ENCODE peak calls at places on chromosomes 7 and 10, in four cellular contexts. R is K562, F is GM12878, B is HepG2. C is an unnamed sample.
A peak's percentile ranks its signal among the peaks of the same experiment; 100 is the strongest.

GRCh38 chr7:151541709-151542499 is 22.2 kb upstream of the RHEB start:
- DNase-seq in R (no peak), B (no peak), F (no peak), C (no peak)

GRCh38 chr10:79628083-79628482 is 17.3 kb downstream of the SFTPA1 start:
- DNase-seq in B (no peak), R (no peak), F (no peak), C (no peak)

GRCh38 chr7:45176886-45177731 is 19.5 kb downstream of the RAMP3 start:
- DNase-seq in F (no peak), B (no peak), R (no peak), C (no peak)

GRCh38 chr7:131861620-131862346 is 305.4 kb upstream of the PODXL start:
- DNase-seq in R (no peak), F (no peak), B (no peak), C (peak; percentile 69)

GRCh38 chr10:8790390-8790789 is 735.9 kb downstream of the GATA3 start:
- DNase-seq in B (no peak), R (no peak), F (no peak), C (peak; percentile 11)

GRCh38 chr7:44461387-44461786 is 29.1 kb downstream of the NUDCD3 start:
- DNase-seq in R (no peak), B (no peak), F (peak; percentile 39), C (peak; percentile 64)

GRCh38 chr10:33478089-33478674 is 143.7 kb upstream of the NRP1 start:
- DNase-seq in R (no peak), B (no peak), F (no peak), C (no peak)

GRCh38 chr10:91339729-91340128 is 70.4 kb upstream of the HECTD2 start:
- DNase-seq in R (no peak), B (no peak), F (no peak), C (no peak)

GRCh38 chr7:17807242-17807641 is 133.1 kb downstream of the SNX13 start:
- DNase-seq in B (no peak), R (peak; percentile 68), F (no peak), C (no peak)

GRCh38 chr10:111249925-111250324 is 173.1 kb downstream of the ADRA2A start:
- DNase-seq in R (no peak), B (no peak), F (no peak), C (no peak)

GRCh38 chr10:97830064-97830463 is 19.6 kb upstream of the GOLGA7B start:
- DNase-seq in F (no peak), R (no peak), B (no peak), C (peak; percentile 28)

GRCh38 chr10:112913661-112914287 is 36.3 kb upstream of the TCF7L2 start:
- DNase-seq in R (no peak), B (no peak), F (no peak), C (no peak)

GRCh38 chr10:58511765-58512469 is 755 bp upstream of the BICC1 start:
- DNase-seq in R (no peak), B (peak; percentile 59), F (no peak), C (no peak)

GRCh38 chr7:3682028-3682712 is 381.1 kb downstream of the SDK1 start:
- DNase-seq in F (no peak), B (peak; percentile 20), R (no peak), C (peak; percentile 4)

GRCh38 chr7:151426486-151426905 is 13.4 kb downstream of the CRYGN start:
- DNase-seq in R (no peak), B (no peak), F (no peak), C (peak; percentile 47)

GRCh38 chr10:126225672-126226007 is 162.6 kb downstream of the ADAM12 start:
- DNase-seq in F (no peak), B (no peak), R (no peak), C (no peak)

GRCh38 chr7:128932862-128933821 is 4.6 kb upstream of the IRF5 start:
- DNase-seq in F (peak; percentile 71), R (no peak), B (no peak), C (no peak)

GRCh38 chr10:68900427-68901105 is 549 bp upstream of the DDX50 start:
- DNase-seq in R (no peak), B (no peak), F (peak; percentile 13), C (no peak)

GRCh38 chr10:68897336-68897741 is 3.8 kb upstream of the DDX50 start:
- DNase-seq in B (peak; percentile 64), R (peak; percentile 85), F (no peak), C (peak; percentile 67)

GRCh38 chr10:68899186-68899745 is 1.8 kb upstream of the DDX50 start:
- DNase-seq in B (no peak), R (no peak), F (no peak), C (no peak)

GRCh38 chr10:68901106-68901927 is at the start of gene DDX50:
- DNase-seq in R (peak; percentile 99), B (peak; percentile 99), F (peak; percentile 97), C (peak; percentile 99)

GRCh38 chr10:68902382-68902781 is 1.3 kb downstream of the DDX50 start:
- DNase-seq in R (no peak), F (no peak), B (no peak), C (no peak)
- H3K4me3 ChIP-seq in R (peak overlapping the region; percentile 74), F (peak overlapping the region; percentile 69), B (peak overlapping the region; percentile 87), C (no peak overlapping the region)

GRCh38 chr7:64946772-64947171 is 43.7 kb downstream of the ZNF273 start:
- DNase-seq in F (no peak), R (peak; percentile 40), B (peak; percentile 27), C (no peak)

GRCh38 chr7:64945481-64945756 is 42.3 kb downstream of the ZNF273 start:
- DNase-seq in B (no peak), R (no peak), F (no peak), C (no peak)

GRCh38 chr7:64945776-64946175 is 42.7 kb downstream of the ZNF273 start:
- DNase-seq in B (no peak), F (no peak), R (peak; percentile 21), C (no peak)

GRCh38 chr7:64951250-64951848 is 39.5 kb downstream of the ZNF117 start:
- DNase-seq in F (peak; percentile 16), R (peak; percentile 71), B (peak; percentile 52), C (peak; percentile 55)

GRCh38 chr7:64947252-64948000 is 43.4 kb downstream of the ZNF117 start:
- DNase-seq in R (no peak), B (no peak), F (no peak), C (no peak)
- H2AFZ ChIP-seq in R (no peak overlapping the region), B (no peak overlapping the region), F (no peak overlapping the region), C (no peak overlapping the region)

DNA sequence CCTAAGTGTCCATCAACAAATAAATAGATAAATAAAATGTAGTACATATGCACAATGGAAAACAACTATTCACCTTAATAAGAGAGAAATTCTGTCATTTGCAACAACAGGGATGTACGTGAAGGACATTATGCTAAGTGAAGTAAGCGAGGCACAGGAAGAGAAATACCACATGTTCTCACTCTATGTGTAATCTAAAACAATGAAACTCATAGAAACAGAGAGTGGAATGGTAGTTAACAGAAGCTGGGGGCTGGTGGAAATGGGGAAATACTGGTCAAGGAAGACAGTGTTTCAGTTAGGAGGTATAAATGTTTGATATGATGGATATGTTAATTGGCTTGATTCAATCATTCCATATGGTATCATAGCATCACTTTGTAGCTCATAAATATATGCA is 43.1 kb downstream of the ARL4A start:
- DNase-seq in R (no peak), B (no peak), F (no peak), C (no peak)
- TF ChIP-seq MYC in R (no peak), B (no peak), F (no peak), C (no peak)

GRCh38 chr7:293681-294439 is 3.9 kb downstream of the FOXL3 start:
- DNase-seq in B (no peak), R (no peak), F (no peak), C (no peak)

GRCh38 chr7:296546-296945 is 6.6 kb downstream of the FOXL3 start:
- DNase-seq in R (no peak), B (no peak), F (no peak), C (no peak)

GRCh38 chr7:297611-298374 is 7.8 kb downstream of the FOXL3 start:
- DNase-seq in R (no peak), F (no peak), B (no peak), C (no peak)

GRCh38 chr7:294440-295154 is 4.6 kb downstream of the FOXL3 start:
- DNase-seq in B (no peak), R (no peak), F (no peak), C (no peak)

DNA sequence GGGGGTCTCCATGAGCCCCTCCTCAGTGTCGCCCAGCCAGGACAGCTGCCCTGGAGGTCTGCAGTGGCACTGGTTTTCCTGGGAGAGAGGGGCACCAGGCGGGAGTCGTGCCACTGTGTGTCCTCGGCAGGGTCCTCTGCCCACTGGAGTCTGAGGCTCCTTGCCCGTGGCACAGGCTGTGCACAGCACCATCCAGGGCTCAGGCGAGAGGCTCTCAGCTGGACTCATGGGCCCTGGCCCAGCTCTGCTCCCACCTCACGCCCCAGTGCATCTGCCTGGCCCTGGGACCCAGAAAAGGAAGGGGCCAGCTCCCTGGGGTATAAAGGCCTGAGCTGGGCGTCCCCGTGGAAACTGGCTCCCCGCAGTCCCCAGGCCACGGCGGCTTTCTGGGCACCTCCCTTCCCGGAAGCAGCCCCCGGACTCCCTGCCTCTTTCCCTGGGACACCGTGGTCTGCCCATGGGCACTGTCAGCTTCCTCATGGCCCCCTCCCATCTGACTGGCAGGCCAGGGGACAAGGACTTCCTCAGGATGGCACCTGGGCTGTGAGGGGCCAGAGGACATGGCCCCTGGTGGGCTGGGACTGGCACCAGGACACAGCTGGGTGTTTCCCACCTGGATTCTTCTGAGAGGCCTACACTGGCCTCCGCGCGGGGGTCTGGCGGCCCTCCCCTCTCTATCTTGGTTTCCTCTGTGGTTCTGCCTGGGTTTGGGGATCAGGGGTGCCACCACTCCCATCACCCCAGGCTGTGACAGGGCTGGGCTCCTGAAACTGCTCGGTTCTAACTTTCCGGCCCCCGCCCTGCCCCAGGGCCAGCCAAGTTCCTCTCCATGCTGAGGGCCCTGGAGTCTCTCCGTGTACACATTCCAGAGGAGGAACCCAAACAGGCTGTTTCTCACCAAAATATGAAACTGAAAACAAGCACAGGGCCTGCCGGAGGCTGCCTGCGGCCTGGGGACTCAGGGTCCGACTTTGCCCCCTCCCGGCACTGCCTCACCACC is 5.5 kb downstream of the FOXL3 start:
- DNase-seq in F (no peak), B (no peak), R (no peak), C (no peak)
- H3K4me3 ChIP-seq in F (no peak overlapping the region), B (no peak overlapping the region), R (no peak overlapping the region), C (no peak overlapping the region)

GRCh38 chr10:12719365-12719764 is 282.1 kb downstream of the CCDC3 start:
- DNase-seq in F (no peak), B (no peak), R (no peak), C (peak; percentile 46)

GRCh38 chr10:12720217-12720981 is 281.1 kb downstream of the CCDC3 start:
- DNase-seq in F (no peak), R (no peak), B (peak; percentile 76), C (peak; percentile 96)

GRCh38 chr10:12724782-12725579 is 276.5 kb downstream of the CCDC3 start:
- DNase-seq in R (no peak), F (no peak), B (no peak), C (no peak)

GRCh38 chr10:12721334-12721733 is 280.2 kb downstream of the CCDC3 start:
- DNase-seq in F (no peak), R (no peak), B (no peak), C (no peak)

GRCh38 chr10:12723240-12723639 is 278.3 kb downstream of the CCDC3 start:
- DNase-seq in B (no peak), F (no peak), R (no peak), C (no peak)
- H2AFZ ChIP-seq in B (no peak overlapping the region), F (no peak overlapping the region), R (no peak overlapping the region), C (no peak overlapping the region)

C was measured in endothelial cell of umbilical vein.